ENCODE peak calls at places on chromosomes 11 and 22, in nine cellular contexts. J is NCI-H774; K is activated CD4-positive, alpha-beta T cell treated with anti-CD3 and anti-CD28 coated beads, Interleukin-2, amount 50 U/mL, for 48 hours; F is sigmoid colon; U is cardiac muscle cell; A is NCI-H524 treated with DMSO at 0.1 percent for 48 hours; N is activated CD4-positive, alpha-beta memory T cell treated with anti-CD3 and anti-CD28 coated beads, Interleukin-2, amount 10 ng/mL, durations not matched to agents 7 days and 5 days; P is KBM-7; D is left cardiac atrium. B is an unnamed sample.

GRCh38 chr22:49331223-49331815 is 496.4 kb downstream of the BRD1 start:
- DNase-seq in F (no peak), D (no peak), J (no peak), N (no peak), A (no peak), K (no peak), U (no peak), P (no peak), B (no peak)

GRCh38 chr11:60841797-60842687 is at the start of gene CCDC86:
- DNase-seq in D (peak), P (peak), F (peak), K (peak), A (no peak), J (peak), N (peak), U (peak), B (peak)

GRCh38 chr11:86849679-86850078 is 49.3 kb downstream of the PRSS23 start:
- DNase-seq in P (no peak), A (no peak), N (no peak), F (no peak), D (no peak), K (no peak), J (no peak), U (no peak), B (no peak)

GRCh38 chr22:42865536-42865935 is 8.5 kb upstream of the ARFGAP3 start:
- DNase-seq in K (no peak), F (no peak), J (no peak), A (no peak), U (no peak), P (no peak), N (no peak), D (no peak), B (no peak)

GRCh38 chr11:61092908-61093763 is 9.2 kb upstream of the CD5 start:
- DNase-seq in A (no peak), U (no peak), N (no peak), P (no peak), D (no peak), J (no peak), K (no peak), F (no peak), B (no peak)

GRCh38 chr11:46485852-46486443 is 94.4 kb upstream of the CHRM4 start:
- DNase-seq in D (no peak), F (no peak), K (no peak), N (no peak), A (no peak), P (no peak), U (peak), J (no peak), B (no peak)

GRCh38 chr11:114081641-114082414 is 22.3 kb downstream of the ZBTB16 start:
- DNase-seq in K (no peak), D (no peak), A (no peak), U (no peak), J (no peak), F (peak), P (no peak), N (no peak), B (no peak)

GRCh38 chr22:50734343-50734771 is 3.6 kb upstream of the ACR start:
- DNase-seq in U (no peak), D (peak), A (no peak), K (no peak), N (no peak), F (peak), P (no peak), J (no peak), B (no peak)

GRCh38 chr11:417652-418342 is 3.0 kb upstream of the SIGIRR start:
- DNase-seq in F (no peak), J (no peak), A (no peak), D (peak), U (no peak), N (no peak), P (no peak), K (no peak), B (no peak)

GRCh38 chr22:25062378-25063095 is 110.0 kb downstream of the KIAA1671 start:
- DNase-seq in F (no peak), P (peak), A (no peak), J (no peak), K (peak), N (peak), D (peak), U (no peak), B (no peak)

GRCh38 chr11:100863080-100863581 is 176.0 kb downstream of the ARHGAP42 start:
- DNase-seq in K (no peak), D (no peak), A (peak), N (no peak), P (peak), U (peak), F (no peak), J (no peak), B (no peak)

GRCh38 chr11:60852639-60853468 is 2.9 kb downstream of the PTGDR2 start:
- DNase-seq in J (no peak), A (no peak), U (no peak), D (no peak), P (no peak), F (no peak), K (no peak), N (no peak), B (no peak)

GRCh38 chr11:69402251-69402892 is 79.1 kb upstream of the LINC01488 start:
- DNase-seq in K (no peak), N (no peak), F (no peak), U (no peak), D (no peak), J (no peak), P (no peak), A (no peak), B (no peak)

GRCh38 chr22:24950272-24950902 is 2.1 kb upstream of the KIAA1671 start:
- DNase-seq in U (peak), N (no peak), A (no peak), P (no peak), J (peak), K (no peak), D (no peak), F (no peak), B (no peak)

GRCh38 chr11:75223954-75224643 is 16.5 kb upstream of the TPBGL start:
- DNase-seq in P (no peak), F (no peak), K (no peak), D (no peak), A (no peak), N (no peak), U (no peak), J (no peak), B (no peak)

GRCh38 chr22:23381661-23382427 is 198.2 kb downstream of the IGLL1 start:
- DNase-seq in P (no peak), A (no peak), U (no peak), D (no peak), J (no peak), F (no peak), K (no peak), N (no peak), B (no peak)

GRCh38 chr22:42360348-42360747 is 71.9 kb downstream of the NFAM1 start:
- DNase-seq in J (no peak), P (no peak), U (no peak), D (no peak), K (no peak), F (no peak), N (no peak), A (no peak), B (no peak)

GRCh38 chr22:40666151-40666848 is 13.0 kb upstream of the MCHR1 start:
- DNase-seq in N (no peak), D (peak), U (peak), P (no peak), K (no peak), A (peak), F (no peak), J (no peak), B (no peak)

GRCh38 chr11:95149659-95150294 is 60.1 kb downstream of the ENDOD1 start:
- DNase-seq in A (no peak), N (no peak), P (no peak), D (peak), K (no peak), F (peak), U (no peak), J (peak), B (peak)

GRCh38 chr22:45680932-45681700 is 9.5 kb downstream of the ATXN10 start:
- DNase-seq in U (no peak), F (no peak), J (no peak), P (no peak), D (no peak), N (no peak), A (no peak), K (no peak), B (no peak)

GRCh38 chr11:80718611-80719291 is 1277.9 kb upstream of the TENM4 start:
- DNase-seq in J (no peak), N (no peak), A (no peak), F (no peak), P (no peak), U (no peak), K (no peak), D (no peak), B (no peak)

GRCh38 chr11:10285148-10285802 is 8.7 kb downstream of the SBF2 start:
- DNase-seq in D (no peak), A (no peak), P (no peak), K (no peak), J (no peak), U (no peak), N (no peak), F (no peak), B (no peak)

GRCh38 chr11:43947003-43947500 is 4.6 kb downstream of the C11orf96 start:
- DNase-seq in D (peak), J (no peak), K (no peak), N (no peak), P (peak), F (no peak), U (peak), A (no peak), B (no peak)

GRCh38 chr22:20065896-20066616 is 14.0 kb upstream of the DGCR8 start:
- DNase-seq in P (no peak), F (no peak), N (no peak), D (no peak), A (no peak), U (no peak), J (no peak), K (no peak), B (no peak)

GRCh38 chr11:120326845-120327281 is 1.8 kb downstream of the TLCD5 start:
- DNase-seq in K (no peak), P (no peak), J (no peak), A (no peak), F (no peak), N (no peak), U (no peak), D (no peak), B (peak)

B was measured in foreskin melanocyte.